ENCODE peak calls at places on chromosomes 3 and 15, in five cellular contexts. One of them, this sample, is unnamed.

GRCh38 chr15:51401872-51402517 is 60.5 kb downstream of the GLDN start:
- DNase-seq in thoracic aorta: no peak
- DNase-seq in A549: peak
- DNase-seq in glutamatergic neuron: peak
- DNase-seq in kidney: no peak
- DNase-seq in this sample: peak

GRCh38 chr3:78176869-78177268 is 1137.0 kb downstream of the ROBO2 start:
- DNase-seq in thoracic aorta: no peak
- DNase-seq in glutamatergic neuron: no peak
- DNase-seq in kidney: no peak
- DNase-seq in A549: no peak
- DNase-seq in this sample: no peak

GRCh38 chr15:98681061-98681460 is 32.7 kb downstream of the IGF1R start:
- DNase-seq in kidney: no peak
- DNase-seq in thoracic aorta: no peak
- DNase-seq in A549: no peak
- DNase-seq in glutamatergic neuron: no peak
- DNase-seq in this sample: no peak

GRCh38 chr3:186277268-186277909 is 84.6 kb downstream of the DGKG start:
- DNase-seq in A549: no peak
- DNase-seq in thoracic aorta: no peak
- DNase-seq in glutamatergic neuron: no peak
- DNase-seq in kidney: no peak
- DNase-seq in this sample: peak

GRCh38 chr3:37662708-37663107 is 199.0 kb upstream of the CTDSPL start:
- DNase-seq in thoracic aorta: no peak
- DNase-seq in glutamatergic neuron: no peak
- DNase-seq in kidney: no peak
- DNase-seq in A549: no peak
- DNase-seq in this sample: no peak

GRCh38 chr3:157981819-157982218 is 124.4 kb downstream of the SHOX2 start:
- DNase-seq in A549: no peak
- DNase-seq in thoracic aorta: no peak
- DNase-seq in kidney: no peak
- DNase-seq in glutamatergic neuron: no peak
- DNase-seq in this sample: peak

GRCh38 chr3:111694471-111694870 is 99.3 kb upstream of the ZBED2 start:
- DNase-seq in thoracic aorta: no peak
- DNase-seq in A549: no peak
- DNase-seq in glutamatergic neuron: no peak
- DNase-seq in kidney: no peak
- DNase-seq in this sample: no peak

GRCh38 chr15:81033508-81033907 is 32.8 kb downstream of the TLNRD1 start:
- DNase-seq in A549: no peak
- DNase-seq in kidney: no peak
- DNase-seq in thoracic aorta: no peak
- DNase-seq in glutamatergic neuron: no peak
- DNase-seq in this sample: no peak

GRCh38 chr3:176931991-176932390 is 265.3 kb downstream of the TBL1XR1 start:
- DNase-seq in A549: no peak
- DNase-seq in glutamatergic neuron: no peak
- DNase-seq in kidney: no peak
- DNase-seq in thoracic aorta: no peak
- DNase-seq in this sample: no peak

GRCh38 chr3:128112406-128112968 is 11.1 kb downstream of the RUVBL1 start:
- DNase-seq in A549: no peak
- DNase-seq in glutamatergic neuron: no peak
- DNase-seq in thoracic aorta: no peak
- DNase-seq in kidney: no peak
- DNase-seq in this sample: peak

GRCh38 chr3:85710490-85710889 is 751.7 kb downstream of the CADM2 start:
- DNase-seq in A549: no peak
- DNase-seq in kidney: no peak
- DNase-seq in thoracic aorta: no peak
- DNase-seq in glutamatergic neuron: no peak
- DNase-seq in this sample: peak

GRCh38 chr3:59998040-59998439 is 948.2 kb upstream of the CFAP20DC start:
- DNase-seq in glutamatergic neuron: peak
- DNase-seq in thoracic aorta: no peak
- DNase-seq in kidney: no peak
- DNase-seq in A549: no peak
- DNase-seq in this sample: no peak

GRCh38 chr3:10557250-10557649 is 51.9 kb upstream of the ATP2B2 start:
- DNase-seq in A549: no peak
- DNase-seq in thoracic aorta: no peak
- DNase-seq in glutamatergic neuron: no peak
- DNase-seq in kidney: no peak
- DNase-seq in this sample: no peak

GRCh38 chr15:96125681-96126080 is 204.8 kb upstream of the NR2F2 start:
- DNase-seq in kidney: no peak
- DNase-seq in thoracic aorta: no peak
- DNase-seq in A549: no peak
- DNase-seq in glutamatergic neuron: no peak
- DNase-seq in this sample: peak

GRCh38 chr3:45225465-45226205 is 452 bp downstream of the TMEM158 start:
- DNase-seq in A549: no peak
- DNase-seq in kidney: peak
- DNase-seq in glutamatergic neuron: peak
- DNase-seq in thoracic aorta: no peak
- DNase-seq in this sample: no peak

GRCh38 chr15:45402955-45403892 is 24.9 kb upstream of the GATM start:
- DNase-seq in glutamatergic neuron: peak
- DNase-seq in thoracic aorta: no peak
- DNase-seq in kidney: peak
- DNase-seq in A549: peak
- DNase-seq in this sample: peak

GRCh38 chr3:112013058-112013783 is 14.5 kb downstream of the TAGLN3 start:
- DNase-seq in A549: peak
- DNase-seq in kidney: peak
- DNase-seq in glutamatergic neuron: peak
- DNase-seq in thoracic aorta: no peak
- DNase-seq in this sample: peak

GRCh38 chr3:171799501-171799900 is 10.8 kb downstream of the PLD1 start:
- DNase-seq in glutamatergic neuron: no peak
- DNase-seq in A549: no peak
- DNase-seq in kidney: no peak
- DNase-seq in thoracic aorta: no peak
- DNase-seq in this sample: no peak

GRCh38 chr3:105614288-105615030 is 247.8 kb downstream of the ALCAM start:
- DNase-seq in thoracic aorta: no peak
- DNase-seq in A549: no peak
- DNase-seq in glutamatergic neuron: no peak
- DNase-seq in kidney: no peak
- DNase-seq in this sample: no peak

GRCh38 chr15:50108446-50108845 is 10.6 kb downstream of the ATP8B4 start:
- DNase-seq in glutamatergic neuron: no peak
- DNase-seq in kidney: no peak
- DNase-seq in A549: no peak
- DNase-seq in thoracic aorta: no peak
- DNase-seq in this sample: no peak

GRCh38 chr3:102161362-102162006 is 273.3 kb upstream of the ZPLD1 start:
- DNase-seq in kidney: no peak
- DNase-seq in A549: no peak
- DNase-seq in thoracic aorta: no peak
- DNase-seq in glutamatergic neuron: no peak
- DNase-seq in this sample: no peak

GRCh38 chr3:76171647-76172046 is 386.3 kb upstream of the ZNF717 start:
- DNase-seq in kidney: no peak
- DNase-seq in thoracic aorta: no peak
- DNase-seq in glutamatergic neuron: no peak
- DNase-seq in A549: no peak
- DNase-seq in this sample: no peak

GRCh38 chr3:8937064-8938020 is 25.9 kb downstream of the RAD18 start:
- DNase-seq in A549: peak
- DNase-seq in kidney: no peak
- DNase-seq in thoracic aorta: no peak
- DNase-seq in glutamatergic neuron: no peak
- DNase-seq in this sample: peak

GRCh38 chr3:24522155-24522579 is 27.5 kb upstream of the THRB start:
- DNase-seq in thoracic aorta: no peak
- DNase-seq in A549: no peak
- DNase-seq in glutamatergic neuron: peak
- DNase-seq in kidney: peak
- DNase-seq in this sample: no peak

GRCh38 chr3:128681277-128681829 is 30.7 kb upstream of the RPN1 start:
- DNase-seq in kidney: no peak
- DNase-seq in A549: no peak
- DNase-seq in glutamatergic neuron: no peak
- DNase-seq in thoracic aorta: no peak
- DNase-seq in this sample: no peak

GRCh38 chr15:100124936-100125626 is 216.7 kb downstream of the ADAMTS17 start:
- DNase-seq in kidney: no peak
- DNase-seq in glutamatergic neuron: peak
- DNase-seq in thoracic aorta: no peak
- DNase-seq in A549: no peak
- DNase-seq in this sample: no peak

GRCh38 chr3:103947062-103947461 is 1419.6 kb upstream of the ALCAM start:
- DNase-seq in glutamatergic neuron: no peak
- DNase-seq in thoracic aorta: no peak
- DNase-seq in A549: no peak
- DNase-seq in kidney: no peak
- DNase-seq in this sample: no peak

GRCh38 chr15:20341901-20342605 is 199.5 kb downstream of the GOLGA6L6 start:
- DNase-seq in kidney: peak
- DNase-seq in A549: no peak
- DNase-seq in glutamatergic neuron: peak
- DNase-seq in thoracic aorta: no peak
- DNase-seq in this sample: no peak

GRCh38 chr3:184472723-184473419 is 88.7 kb upstream of the EPHB3 start:
- DNase-seq in glutamatergic neuron: no peak
- DNase-seq in kidney: no peak
- DNase-seq in thoracic aorta: no peak
- DNase-seq in A549: no peak
- DNase-seq in this sample: no peak

GRCh38 chr3:136353461-136353860 is 103.3 kb downstream of the PCCB start:
- DNase-seq in kidney: no peak
- DNase-seq in glutamatergic neuron: no peak
- DNase-seq in A549: no peak
- DNase-seq in thoracic aorta: no peak
- DNase-seq in this sample: no peak

GRCh38 chr3:136351351-136351750 is 101.2 kb downstream of the PCCB start:
- DNase-seq in kidney: no peak
- DNase-seq in A549: no peak
- DNase-seq in glutamatergic neuron: no peak
- DNase-seq in thoracic aorta: no peak
- DNase-seq in this sample: peak

GRCh38 chr3:136350132-136350531 is 100.0 kb downstream of the PCCB start:
- DNase-seq in kidney: no peak
- DNase-seq in glutamatergic neuron: no peak
- DNase-seq in A549: no peak
- DNase-seq in thoracic aorta: no peak
- DNase-seq in this sample: peak

GRCh38 chr3:136350557-136350956 is 100.4 kb downstream of the PCCB start:
- DNase-seq in thoracic aorta: no peak
- DNase-seq in A549: no peak
- DNase-seq in glutamatergic neuron: no peak
- DNase-seq in kidney: no peak
- DNase-seq in this sample: peak

GRCh38 chr3:136351905-136352304 is 101.8 kb downstream of the PCCB start:
- DNase-seq in A549: no peak
- DNase-seq in kidney: no peak
- DNase-seq in thoracic aorta: no peak
- DNase-seq in glutamatergic neuron: no peak
- DNase-seq in this sample: no peak
- TF ChIP-seq CTCF in A549: no peak
- TF ChIP-seq CTCF in kidney: no peak
- TF ChIP-seq CTCF in thoracic aorta: no peak
- TF ChIP-seq CTCF in glutamatergic neuron: peak
- TF ChIP-seq CTCF in this sample: no peak

DNA sequence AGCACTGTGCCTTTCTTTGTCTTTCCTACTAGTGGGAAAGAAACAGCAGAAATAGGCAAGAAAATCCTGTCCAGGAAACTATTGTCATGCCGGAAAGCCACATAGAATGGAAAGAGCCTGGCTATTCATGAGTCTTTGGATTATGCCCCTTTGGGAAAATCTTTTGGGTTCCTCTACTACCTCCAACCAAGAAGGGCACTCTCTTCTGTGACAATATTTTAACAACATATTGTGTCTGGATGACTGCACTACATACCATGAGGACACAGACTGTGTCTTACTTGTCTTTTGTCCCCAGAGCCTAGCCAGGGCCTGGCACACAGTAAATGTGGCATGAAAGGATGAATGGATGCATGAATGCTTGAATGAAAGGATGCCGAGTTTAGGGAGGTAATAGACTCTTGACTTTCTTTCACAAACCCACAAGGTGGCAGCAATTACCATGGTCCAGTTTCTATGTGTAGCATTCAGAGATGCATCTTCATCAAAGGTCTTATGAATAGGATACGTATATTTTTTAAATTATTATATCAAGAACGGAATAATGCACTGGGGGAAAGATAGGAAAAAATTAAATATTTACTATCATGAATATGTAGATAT is 30.3 kb downstream of the ARL14 start:
- DNase-seq in A549: peak
- DNase-seq in thoracic aorta: no peak
- DNase-seq in kidney: no peak
- DNase-seq in glutamatergic neuron: no peak
- DNase-seq in this sample: peak
- TF ChIP-seq CTCF in A549: peak
- TF ChIP-seq CTCF in thoracic aorta: peak
- TF ChIP-seq CTCF in kidney: peak
- TF ChIP-seq CTCF in glutamatergic neuron: peak
- TF ChIP-seq CTCF in this sample: peak

DNA sequence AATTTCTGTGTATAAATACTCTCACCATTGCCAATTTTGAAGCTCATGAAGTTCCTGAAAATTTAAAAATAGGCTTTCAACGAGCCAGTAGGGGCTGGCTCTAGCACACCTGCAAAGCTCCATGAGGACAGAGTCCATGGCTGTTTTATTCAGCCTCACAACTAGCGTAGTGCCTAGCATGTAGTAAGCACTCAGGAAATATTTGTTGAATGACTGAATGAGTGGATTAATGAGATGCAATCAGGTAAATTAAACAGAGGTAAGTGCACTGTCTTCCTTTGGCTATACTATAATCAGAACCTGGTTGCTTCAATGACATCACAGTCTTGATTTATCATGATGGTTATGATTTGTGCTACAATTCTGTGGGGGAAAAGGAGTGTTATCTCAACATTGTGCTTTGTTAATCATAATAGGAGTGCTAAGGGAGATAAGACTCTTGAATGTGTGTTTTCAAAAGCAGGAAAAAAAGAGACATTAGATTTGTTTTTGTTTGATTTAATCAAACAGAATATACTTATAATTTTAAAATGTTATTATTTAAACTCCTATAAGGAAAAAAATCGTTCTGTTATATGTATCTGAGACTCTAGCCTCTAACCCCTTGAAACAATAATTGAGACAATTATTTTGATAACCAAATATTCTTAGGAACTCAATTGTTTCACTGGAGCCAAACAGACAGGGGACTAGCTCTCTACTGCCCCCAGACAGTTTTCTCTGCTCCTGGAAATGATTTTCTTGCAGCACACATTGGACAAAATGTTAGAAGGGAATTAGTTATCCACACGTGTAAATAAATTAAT is 171.7 kb upstream of the ATP11B start:
- DNase-seq in thoracic aorta: no peak
- DNase-seq in glutamatergic neuron: no peak
- DNase-seq in kidney: no peak
- DNase-seq in A549: no peak
- DNase-seq in this sample: no peak
- TF ChIP-seq CTCF in thoracic aorta: no peak
- TF ChIP-seq CTCF in glutamatergic neuron: no peak
- TF ChIP-seq CTCF in kidney: no peak
- TF ChIP-seq CTCF in A549: peak
- TF ChIP-seq CTCF in this sample: no peak

GRCh38 chr15:70097337-70098169 is at the start of gene TLE3:
- DNase-seq in thoracic aorta: peak
- DNase-seq in A549: peak
- DNase-seq in kidney: peak
- DNase-seq in glutamatergic neuron: peak
- DNase-seq in this sample: peak
- TF ChIP-seq CTCF in thoracic aorta: peak
- TF ChIP-seq CTCF in A549: peak
- TF ChIP-seq CTCF in kidney: peak
- TF ChIP-seq CTCF in glutamatergic neuron: peak
- TF ChIP-seq CTCF in this sample: peak

This sample was measured in foreskin fibroblast.